ENCODE peak calls at places on chromosomes 12 and 14, in six cellular contexts. F, N, O, K, L and W are unnamed samples.

GRCh38 chr12:104083769-104084475 is 19.6 kb downstream of the HCFC2 start:
- DNase-seq in N (no peak), K (no peak), L (no peak), O (no peak), F (peak), W (peak)

GRCh38 chr14:100067971-100068959 is 3.0 kb downstream of the EVL start:
- DNase-seq in K (no peak), N (peak), F (peak), O (no peak), L (peak), W (peak)

GRCh38 chr14:45298427-45299117 is 45.6 kb upstream of the MIS18BP1 start:
- DNase-seq in L (no peak), F (no peak), N (no peak), K (no peak), O (no peak), W (no peak)

GRCh38 chr12:12384601-12385321 is 27.9 kb downstream of the BORCS5 start:
- DNase-seq in L (peak), F (peak), K (no peak), N (peak), O (no peak), W (no peak)

GRCh38 chr12:65882504-65882903 is 58.2 kb downstream of the HMGA2 start:
- DNase-seq in L (no peak), F (no peak), N (no peak), K (no peak), O (no peak), W (no peak)

GRCh38 chr12:50507930-50508329 is 3.1 kb downstream of the DIP2B start:
- DNase-seq in F (no peak), K (no peak), L (no peak), N (no peak), O (no peak), W (no peak)

GRCh38 chr12:111812881-111813741 is 28.9 kb upstream of the MAPKAPK5 start:
- DNase-seq in L (peak), N (peak), F (peak), K (peak), O (peak), W (peak)

GRCh38 chr12:24950231-24950834 is 1.4 kb upstream of the BCAT1 start:
- DNase-seq in N (no peak), K (no peak), O (no peak), L (no peak), F (peak), W (peak)

GRCh38 chr12:92297405-92297804 is 151.8 kb upstream of the BTG1 start:
- DNase-seq in L (no peak), N (no peak), K (no peak), F (no peak), O (no peak), W (no peak)

GRCh38 chr12:128073937-128074336 is 193.0 kb upstream of the TMEM132C start:
- DNase-seq in O (no peak), F (no peak), N (no peak), K (no peak), L (no peak), W (no peak)

GRCh38 chr14:57182760-57183503 is 85.8 kb downstream of the EXOC5 start:
- DNase-seq in N (peak), L (no peak), O (no peak), F (peak), K (peak), W (no peak)
- TF ChIP-seq CTCF in N (peak), L (no peak), O (peak), F (peak), K (peak), W (peak)

GRCh38 chr14:60651051-60651935 is 2.0 kb upstream of the SIX1 start:
- DNase-seq in K (no peak), L (no peak), N (no peak), F (no peak), O (no peak), W (no peak)

GRCh38 chr14:60652674-60653387 is 3.6 kb upstream of the SIX1 start:
- DNase-seq in O (no peak), N (no peak), K (no peak), F (no peak), L (no peak), W (no peak)

GRCh38 chr14:60653709-60654161 is 4.5 kb upstream of the SIX1 start:
- DNase-seq in O (no peak), F (no peak), L (no peak), N (no peak), K (no peak), W (no peak)

GRCh38 chr14:60653388-60653690 is 4.1 kb upstream of the SIX1 start:
- DNase-seq in N (no peak), L (no peak), O (no peak), F (no peak), K (no peak), W (no peak)

GRCh38 chr14:60651936-60652673 is 2.8 kb upstream of the SIX1 start:
- DNase-seq in N (no peak), O (no peak), F (no peak), K (no peak), L (no peak), W (no peak)
- H3K4me3 ChIP-seq in N (no peak), O (no peak), F (no peak), K (no peak), L (no peak), W (no peak)

GRCh38 chr12:20248646-20249045 is 119.7 kb upstream of the PDE3A start:
- DNase-seq in N (no peak), K (peak), F (no peak), O (no peak), L (no peak), W (no peak)
- TF ChIP-seq CTCF in N (no peak), K (no peak), F (no peak), O (no peak), L (no peak), W (no peak)

GRCh38 chr12:88142610-88142991 is 494 bp downstream of the TMTC3 start:
- DNase-seq in O (no peak), F (no peak), K (peak), N (no peak), L (no peak), W (no peak)

GRCh38 chr12:88141425-88141773 is 489 bp downstream of the CEP290 start:
- DNase-seq in N (no peak), L (no peak), O (no peak), F (no peak), K (no peak), W (no peak)

GRCh38 chr12:88144037-88144436 is 1.9 kb downstream of the TMTC3 start:
- DNase-seq in F (no peak), L (no peak), K (no peak), O (no peak), N (no peak), W (no peak)

GRCh38 chr12:88144546-88145468 is 2.7 kb downstream of the TMTC3 start:
- DNase-seq in K (no peak), F (no peak), L (no peak), O (no peak), N (no peak), W (no peak)

DNA sequence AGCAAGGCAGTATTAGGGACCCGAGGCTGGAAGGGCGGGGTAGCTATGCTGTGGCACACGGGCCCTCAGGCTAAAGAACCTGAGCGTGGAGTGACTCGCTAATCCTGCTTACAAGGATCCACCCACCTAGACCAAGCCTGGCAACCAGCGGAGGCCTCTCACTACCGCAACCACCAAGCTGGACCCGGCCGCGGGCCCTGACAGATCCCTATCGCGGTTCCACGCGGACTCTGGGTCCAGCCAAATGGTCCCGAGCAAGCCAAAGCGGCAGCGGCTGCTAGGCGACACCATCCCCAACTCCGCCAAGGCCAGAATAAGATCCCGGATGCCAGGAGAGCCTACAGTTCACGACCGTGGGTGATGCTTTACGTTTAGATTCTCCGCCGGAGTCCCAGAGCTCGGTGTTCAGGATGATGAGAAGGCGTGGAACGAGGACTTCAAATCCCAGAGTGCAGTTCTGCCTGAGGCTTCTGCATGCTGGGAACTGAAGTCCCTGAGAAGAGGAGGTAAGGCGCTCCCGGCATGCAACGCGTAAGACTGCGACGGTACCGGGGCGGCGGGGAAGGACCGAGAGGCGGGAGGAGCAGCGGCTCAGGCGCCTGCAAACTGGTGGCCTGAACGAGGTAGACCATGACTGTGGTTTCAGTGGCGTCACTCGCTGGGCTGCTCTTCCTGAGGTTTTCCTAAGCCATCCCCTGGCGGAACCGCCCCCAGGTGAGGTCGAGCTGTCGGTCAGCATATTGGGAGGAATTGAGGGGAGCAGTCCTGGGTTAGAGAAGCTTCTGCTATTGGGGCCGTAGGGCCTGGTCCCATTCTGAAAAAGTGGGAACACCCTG is at the start of the genes CEP290 and TMTC3:
- DNase-seq in K (peak), O (peak), L (peak), N (peak), F (peak), W (peak)
- H3K4me3 ChIP-seq in K (peak), O (peak), L (peak), N (peak), F (peak), W (peak)

DNA sequence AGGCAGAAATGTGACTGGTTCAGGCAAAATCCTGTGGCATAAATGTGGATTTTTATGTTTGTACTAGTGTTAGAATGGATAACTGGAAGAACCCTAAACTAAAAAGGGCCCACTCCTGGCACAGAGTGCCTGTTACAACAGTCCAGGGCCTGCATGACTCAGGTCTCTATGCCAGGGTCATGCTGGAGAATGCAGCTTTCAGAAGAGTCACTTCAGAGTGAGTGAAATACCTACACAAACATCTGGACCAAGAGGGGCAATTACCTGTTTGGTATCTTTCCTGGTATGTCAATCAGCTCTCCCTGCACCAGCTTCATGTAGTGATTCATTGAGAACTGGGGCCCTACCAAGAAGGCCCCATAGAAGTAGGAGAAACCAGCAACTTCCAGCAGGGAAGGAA is 10.0 kb downstream of the EMG1 start:
- DNase-seq in K (no peak), N (no peak), O (no peak), L (no peak), F (no peak), W (no peak)
- TF ChIP-seq CTCF in K (no peak), N (no peak), O (no peak), L (no peak), F (no peak), W (no peak)

DNA sequence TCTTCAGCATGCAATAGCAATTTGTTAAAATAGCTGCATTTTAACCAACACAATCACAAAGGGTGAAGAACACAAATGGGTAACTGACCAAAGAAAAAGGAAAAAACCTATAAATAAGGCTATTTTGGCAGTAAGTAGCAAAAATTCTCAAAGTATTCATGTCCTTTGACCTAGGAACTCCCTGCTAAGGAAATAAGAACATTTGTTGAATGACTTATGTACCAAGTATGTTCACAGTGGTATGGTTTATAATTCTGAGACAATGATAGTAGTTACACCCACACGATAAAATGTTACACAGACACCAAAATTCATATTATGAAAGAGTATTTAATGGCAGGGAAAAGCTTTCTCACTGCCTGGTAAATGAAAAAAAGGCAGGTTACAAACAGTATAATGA is 16.9 kb downstream of the CCDC88C start:
- DNase-seq in L (no peak), F (no peak), N (peak), O (no peak), K (no peak), W (no peak)
- H3K4me3 ChIP-seq in L (no peak), F (peak), N (no peak), O (no peak), K (no peak), W (peak)

DNA sequence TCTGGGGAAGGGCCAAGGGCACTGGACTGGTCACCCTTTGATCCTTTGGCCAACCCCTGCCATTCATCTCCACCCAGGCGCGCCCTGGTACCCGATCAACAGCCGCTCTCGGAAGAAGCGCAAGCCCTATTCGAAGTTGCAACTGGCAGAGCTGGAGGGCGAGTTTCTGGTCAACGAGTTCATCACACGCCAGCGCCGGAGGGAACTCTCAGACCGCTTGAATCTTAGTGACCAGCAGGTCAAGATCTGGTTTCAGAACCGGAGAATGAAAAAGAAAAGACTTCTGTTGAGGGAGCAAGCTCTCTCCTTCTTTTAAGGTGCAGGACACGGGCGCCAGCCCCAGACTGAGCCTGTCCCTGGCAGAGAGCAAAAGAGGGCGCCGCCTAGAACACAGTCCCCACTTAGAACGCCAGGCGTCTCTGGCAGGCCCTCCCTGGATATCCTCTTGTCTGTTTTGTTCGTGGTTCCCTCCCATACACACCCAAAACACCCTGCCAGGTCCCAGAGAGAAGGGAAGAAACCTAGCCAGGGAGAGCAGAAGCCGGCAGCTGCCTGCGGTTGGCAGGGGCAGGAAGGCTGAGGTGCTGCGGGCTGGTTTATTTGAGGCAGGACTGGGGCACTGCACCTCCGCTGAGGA is 1.7 kb downstream of the HOXC12 start:
- DNase-seq in O (no peak), F (no peak), N (no peak), K (no peak), L (peak), W (no peak)
- TF ChIP-seq CTCF in O (no peak), F (no peak), N (no peak), K (no peak), L (no peak), W (no peak)

GRCh38 chr14:104697892-104698583 is 8.6 kb downstream of the INF2 start:
- DNase-seq in F (no peak), N (no peak), K (no peak), L (no peak), O (no peak), W (no peak)

GRCh38 chr14:104700224-104700623 is 10.8 kb downstream of the INF2 start:
- DNase-seq in F (no peak), L (no peak), K (no peak), N (no peak), O (no peak), W (no peak)

GRCh38 chr14:104697317-104697703 is 7.9 kb downstream of the INF2 start:
- DNase-seq in N (no peak), F (no peak), K (no peak), O (no peak), L (no peak), W (no peak)

GRCh38 chr14:104699426-104699748 is 10.0 kb downstream of the INF2 start:
- DNase-seq in L (no peak), O (no peak), F (no peak), K (no peak), N (no peak), W (no peak)

DNA sequence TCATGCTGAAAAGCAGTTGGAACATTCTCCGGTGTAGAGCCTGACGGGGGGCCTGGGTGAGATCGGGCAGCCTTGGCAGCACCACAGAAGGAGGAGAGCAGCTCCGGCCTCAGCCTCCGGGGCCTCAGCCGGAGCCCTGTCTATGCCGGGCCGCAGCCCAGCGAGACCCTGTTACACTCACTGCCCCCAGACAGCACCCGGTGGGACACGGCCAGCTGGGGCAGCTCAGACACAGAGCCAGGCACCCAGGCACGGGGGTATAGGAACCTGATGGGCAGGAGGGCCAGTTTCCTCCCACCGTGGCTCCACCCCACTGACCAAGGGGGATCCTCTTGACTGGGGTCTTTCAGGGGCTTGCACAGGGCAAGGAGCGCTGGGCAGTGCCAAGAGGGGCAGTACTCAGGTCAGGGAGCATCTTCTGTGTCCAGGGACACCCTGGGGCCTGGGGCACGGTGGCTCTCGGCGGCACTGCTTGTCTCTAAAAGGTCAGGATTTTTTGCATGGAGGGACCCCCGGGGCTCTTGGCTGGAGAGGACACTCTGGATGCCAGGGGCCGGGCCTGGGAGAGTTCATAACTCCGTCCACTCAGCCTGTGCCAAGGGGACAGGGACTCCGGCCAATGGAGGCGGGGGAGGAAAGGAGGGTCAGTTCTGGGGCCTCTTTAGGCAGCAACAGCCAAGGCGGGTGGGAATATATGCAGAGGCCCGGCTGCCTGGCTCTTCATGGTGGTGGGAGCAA is 9.4 kb downstream of the INF2 start:
- DNase-seq in N (peak), L (no peak), O (no peak), F (no peak), K (no peak), W (no peak)
- H3K4me3 ChIP-seq in N (no peak), L (no peak), O (no peak), F (no peak), K (no peak), W (no peak)

GRCh38 chr12:95943231-95943842 is at the start of gene AMDHD1:
- DNase-seq in O (no peak), K (peak), L (peak), N (peak), F (peak), W (peak)
- TF ChIP-seq CTCF in O (peak), K (no peak), L (no peak), N (peak), F (peak), W (peak)